ENCODE peak calls at places on chromosome 4, in five cellular contexts. Z is activated T-helper 1 cell treated with Interleukin-2 at 50 U/mL for 16 hours, R is sciatic nerve, X is GM06990, Q is NCI-H774. J is an unnamed sample.

GRCh38 chr4:8915201-8916200 is 43.9 kb upstream of the HMX1 start:
- DNase-seq in Z (no peak), R (peak), X (no peak), Q (no peak), J (no peak)

GRCh38 chr4:114361249-114361648 is 237.4 kb upstream of the UGT8 start:
- DNase-seq in Z (no peak), R (no peak), X (no peak), Q (no peak), J (no peak)

GRCh38 chr4:25890653-25891485 is 23.2 kb upstream of the SMIM20 start:
- DNase-seq in Z (no peak), R (no peak), X (no peak), Q (no peak), J (no peak)

GRCh38 chr4:10164877-10165283 is 48.3 kb upstream of the WDR1 start:
- DNase-seq in Z (no peak), R (peak), X (no peak), Q (no peak), J (no peak)

GRCh38 chr4:20254517-20255250 is 3.0 kb downstream of the SLIT2 start:
- DNase-seq in Z (no peak), R (peak), X (peak), Q (no peak), J (no peak)

GRCh38 chr4:99856166-99856565 is 38.1 kb downstream of the LAMTOR3 start:
- DNase-seq in Z (no peak), R (no peak), X (no peak), Q (no peak), J (no peak)

GRCh38 chr4:89158884-89159503 is 47.7 kb downstream of the TIGD2 start:
- DNase-seq in Z (no peak), R (no peak), X (no peak), Q (peak), J (no peak)

GRCh38 chr4:3673716-3674478 is 92.3 kb upstream of the ADRA2C start:
- DNase-seq in Z (no peak), R (no peak), X (no peak), Q (no peak), J (no peak)

GRCh38 chr4:134028411-134028810 is 173.2 kb downstream of the PABPC4L start:
- DNase-seq in Z (no peak), R (no peak), X (no peak), Q (no peak), J (no peak)

GRCh38 chr4:141686146-141686775 is 49.9 kb downstream of the IL15 start:
- DNase-seq in Z (no peak), R (no peak), X (no peak), Q (no peak), J (no peak)

GRCh38 chr4:37475087-37475486 is 211.1 kb downstream of the RELL1 start:
- DNase-seq in Z (no peak), R (no peak), X (no peak), Q (no peak), J (no peak)

GRCh38 chr4:169803417-169803816 is 45.7 kb upstream of the HPF1 start:
- DNase-seq in Z (no peak), R (no peak), X (no peak), Q (no peak), J (no peak)

GRCh38 chr4:172411180-172411579 is 598.0 kb downstream of the GALNTL6 start:
- DNase-seq in Z (no peak), R (no peak), X (no peak), Q (peak), J (no peak)

GRCh38 chr4:140884431-140885058 is 128.4 kb upstream of the TBC1D9 start:
- DNase-seq in Z (no peak), R (no peak), X (no peak), Q (no peak), J (no peak)

GRCh38 chr4:186693159-186693815 is 30.4 kb downstream of the FAT1 start:
- DNase-seq in Z (no peak), R (peak), X (no peak), Q (no peak), J (no peak)

GRCh38 chr4:177961709-177962380 is 519.6 kb upstream of the AGA start:
- DNase-seq in Z (no peak), R (no peak), X (no peak), Q (no peak), J (no peak)

GRCh38 chr4:64756016-64756415 is 346.8 kb upstream of the TECRL start:
- DNase-seq in Z (no peak), R (no peak), X (no peak), Q (no peak), J (no peak)

GRCh38 chr4:107665001-107665400 is 55.0 kb downstream of the PAPSS1 start:
- DNase-seq in Z (no peak), R (no peak), X (no peak), Q (no peak), J (no peak)

GRCh38 chr4:163755013-163755412 is 260.5 kb downstream of the TMA16 start:
- DNase-seq in Z (no peak), R (no peak), X (no peak), Q (no peak), J (no peak)

GRCh38 chr4:55819634-55820033 is at the start of gene EXOC1L:
- DNase-seq in Z (no peak), R (no peak), X (no peak), Q (no peak), J (no peak)

GRCh38 chr4:95362906-95363578 is 185.7 kb downstream of the UNC5C start:
- DNase-seq in Z (no peak), R (no peak), X (no peak), Q (no peak), J (no peak)

GRCh38 chr4:24796632-24797031 is 1.3 kb downstream of the SOD3 start:
- DNase-seq in Z (no peak), R (no peak), X (no peak), Q (no peak), J (no peak)

GRCh38 chr4:40475609-40476008 is 140.5 kb downstream of the CHRNA9 start:
- DNase-seq in Z (no peak), R (no peak), X (no peak), Q (peak), J (no peak)

GRCh38 chr4:57308301-57308700 is 198.1 kb upstream of the IGFBP7 start:
- DNase-seq in Z (no peak), R (no peak), X (no peak), Q (no peak), J (no peak)

GRCh38 chr4:168321006-168321405 is 2.5 kb upstream of the DDX60 start:
- DNase-seq in Z (no peak), R (no peak), X (no peak), Q (no peak), J (no peak)